ENCODE peak calls at places on chromosome 12, in six cellular contexts. One of them, this sample, is unnamed.
A peak's percentile ranks its signal among the peaks of the same experiment; 100 is the strongest.

GRCh38 chr12:49662998-49663843 is 39.9 kb downstream of the PRPF40B start:
- DNase-seq in aorta: peak; percentile 89
- DNase-seq in testis: peak; percentile 51
- DNase-seq in SJCRH30: peak; percentile 92
- DNase-seq in vagina: no peak
- DNase-seq in breast epithelium: no peak
- DNase-seq in this sample: peak; percentile 75

GRCh38 chr12:117329756-117330155 is 31.7 kb downstream of the NOS1 start:
- DNase-seq in SJCRH30: no peak
- DNase-seq in aorta: no peak
- DNase-seq in vagina: no peak
- DNase-seq in breast epithelium: no peak
- DNase-seq in testis: no peak
- DNase-seq in this sample: no peak

GRCh38 chr12:7832059-7832696 is 40.5 kb downstream of the SLC2A14 start:
- DNase-seq in breast epithelium: no peak
- DNase-seq in testis: peak; percentile 47
- DNase-seq in vagina: no peak
- DNase-seq in SJCRH30: peak; percentile 67
- DNase-seq in aorta: no peak
- DNase-seq in this sample: no peak

GRCh38 chr12:122406701-122407154 is 15.7 kb downstream of the CLIP1 start:
- DNase-seq in breast epithelium: no peak
- DNase-seq in aorta: no peak
- DNase-seq in testis: no peak
- DNase-seq in SJCRH30: no peak
- DNase-seq in vagina: no peak
- DNase-seq in this sample: peak; percentile 11

GRCh38 chr12:66767454-66768002 is 88.7 kb upstream of the GRIP1 start:
- DNase-seq in breast epithelium: no peak
- DNase-seq in vagina: no peak
- DNase-seq in SJCRH30: no peak
- DNase-seq in testis: no peak
- DNase-seq in aorta: no peak
- DNase-seq in this sample: no peak

GRCh38 chr12:70971395-70971794 is 50.9 kb upstream of the PTPRR start:
- DNase-seq in SJCRH30: peak; percentile 37
- DNase-seq in aorta: no peak
- DNase-seq in vagina: no peak
- DNase-seq in testis: no peak
- DNase-seq in breast epithelium: no peak
- DNase-seq in this sample: no peak

GRCh38 chr12:50642035-50642451 is 121.9 kb upstream of the ATF1 start:
- DNase-seq in SJCRH30: peak; percentile 55
- DNase-seq in vagina: no peak
- DNase-seq in aorta: no peak
- DNase-seq in testis: no peak
- DNase-seq in breast epithelium: no peak
- DNase-seq in this sample: no peak

GRCh38 chr12:49334226-49334625 is 2.8 kb downstream of the C1QL4 start:
- DNase-seq in breast epithelium: no peak
- DNase-seq in testis: no peak
- DNase-seq in aorta: no peak
- DNase-seq in SJCRH30: no peak
- DNase-seq in vagina: no peak
- DNase-seq in this sample: no peak

GRCh38 chr12:102195826-102196225 is 1.8 kb downstream of the PMCH start:
- DNase-seq in aorta: no peak
- DNase-seq in breast epithelium: no peak
- DNase-seq in vagina: no peak
- DNase-seq in SJCRH30: no peak
- DNase-seq in testis: no peak
- DNase-seq in this sample: no peak

GRCh38 chr12:1848741-1849140 is 28.4 kb downstream of the LRTM2 start:
- DNase-seq in aorta: no peak
- DNase-seq in testis: no peak
- DNase-seq in breast epithelium: peak; percentile 33
- DNase-seq in vagina: no peak
- DNase-seq in SJCRH30: no peak
- DNase-seq in this sample: no peak

GRCh38 chr12:127327986-127328385 is 939.0 kb upstream of the TMEM132C start:
- DNase-seq in vagina: no peak
- DNase-seq in aorta: no peak
- DNase-seq in breast epithelium: no peak
- DNase-seq in testis: no peak
- DNase-seq in SJCRH30: no peak
- DNase-seq in this sample: no peak

GRCh38 chr12:125065021-125065752 is at the start of gene AACS:
- DNase-seq in vagina: no peak
- DNase-seq in SJCRH30: peak; percentile 81
- DNase-seq in breast epithelium: peak; percentile 76
- DNase-seq in testis: peak; percentile 83
- DNase-seq in aorta: peak; percentile 83
- DNase-seq in this sample: peak; percentile 57

GRCh38 chr12:642633-643477 is 20.4 kb downstream of the NINJ2 start:
- DNase-seq in breast epithelium: no peak
- DNase-seq in SJCRH30: peak; percentile 67
- DNase-seq in aorta: peak; percentile 88
- DNase-seq in vagina: no peak
- DNase-seq in testis: peak; percentile 80
- DNase-seq in this sample: peak; percentile 62

GRCh38 chr12:119692410-119692809 is 24.5 kb downstream of the PRKAB1 start:
- DNase-seq in aorta: no peak
- DNase-seq in SJCRH30: peak; percentile 59
- DNase-seq in breast epithelium: no peak
- DNase-seq in vagina: no peak
- DNase-seq in testis: no peak
- DNase-seq in this sample: no peak

GRCh38 chr12:105995986-105996385 is 142.8 kb downstream of the NUAK1 start:
- DNase-seq in vagina: no peak
- DNase-seq in aorta: no peak
- DNase-seq in breast epithelium: no peak
- DNase-seq in SJCRH30: peak; percentile 87
- DNase-seq in testis: no peak
- DNase-seq in this sample: no peak

GRCh38 chr12:39619316-39619659 is 315 bp downstream of the ABCD2 start:
- DNase-seq in testis: no peak
- DNase-seq in vagina: no peak
- DNase-seq in SJCRH30: no peak
- DNase-seq in aorta: no peak
- DNase-seq in breast epithelium: no peak
- DNase-seq in this sample: no peak

GRCh38 chr12:80269953-80270552 is 170.7 kb downstream of the OTOGL start:
- DNase-seq in breast epithelium: no peak
- DNase-seq in SJCRH30: peak; percentile 73
- DNase-seq in testis: no peak
- DNase-seq in aorta: no peak
- DNase-seq in vagina: no peak
- DNase-seq in this sample: no peak
- H3K27ac ChIP-seq in breast epithelium: no peak overlapping the region
- H3K27ac ChIP-seq in SJCRH30: no peak overlapping the region
- H3K27ac ChIP-seq in testis: no peak overlapping the region
- H3K27ac ChIP-seq in aorta: no peak overlapping the region
- H3K27ac ChIP-seq in vagina: no peak overlapping the region
- H3K27ac ChIP-seq in this sample: no peak overlapping the region

GRCh38 chr12:111035578-111036301 is 115.4 kb upstream of the MYL2 start:
- DNase-seq in SJCRH30: no peak
- DNase-seq in aorta: no peak
- DNase-seq in vagina: no peak
- DNase-seq in breast epithelium: no peak
- DNase-seq in testis: no peak
- DNase-seq in this sample: no peak

GRCh38 chr12:111034911-111035577 is 114.7 kb upstream of the MYL2 start:
- DNase-seq in testis: no peak
- DNase-seq in breast epithelium: no peak
- DNase-seq in aorta: no peak
- DNase-seq in vagina: no peak
- DNase-seq in SJCRH30: no peak
- DNase-seq in this sample: no peak

GRCh38 chr12:111038075-111038474 is 117.7 kb upstream of the MYL2 start:
- DNase-seq in breast epithelium: no peak
- DNase-seq in testis: no peak
- DNase-seq in aorta: no peak
- DNase-seq in vagina: no peak
- DNase-seq in SJCRH30: no peak
- DNase-seq in this sample: no peak

GRCh38 chr12:111038941-111039340 is 118.6 kb upstream of the MYL2 start:
- DNase-seq in SJCRH30: no peak
- DNase-seq in breast epithelium: no peak
- DNase-seq in vagina: no peak
- DNase-seq in aorta: no peak
- DNase-seq in testis: no peak
- DNase-seq in this sample: no peak

DNA sequence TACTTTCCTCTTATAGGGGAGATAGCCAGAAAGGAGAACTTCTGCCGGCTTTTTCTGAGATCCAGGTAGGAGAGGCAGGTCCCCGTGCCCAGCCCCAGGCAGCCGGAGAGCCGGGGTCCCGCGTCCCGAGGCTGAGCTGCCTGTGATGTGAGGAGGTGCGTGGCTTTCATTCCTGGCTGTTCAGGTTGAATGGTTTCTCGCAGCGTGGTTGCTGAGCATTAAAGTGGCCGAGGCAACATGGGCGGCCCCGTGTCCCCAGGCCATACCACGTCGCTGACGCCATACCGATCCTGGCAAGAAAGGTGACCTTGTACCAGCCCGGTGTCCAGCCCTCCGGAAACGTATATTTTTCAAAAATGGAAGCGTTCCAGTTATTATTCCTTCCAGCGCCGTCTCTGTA is 116.7 kb upstream of the MYL2 start:
- DNase-seq in vagina: no peak
- DNase-seq in SJCRH30: no peak
- DNase-seq in breast epithelium: peak; percentile 73
- DNase-seq in testis: no peak
- DNase-seq in aorta: no peak
- DNase-seq in this sample: no peak
- H3K27ac ChIP-seq in vagina: no peak overlapping the region
- H3K27ac ChIP-seq in SJCRH30: no peak overlapping the region
- H3K27ac ChIP-seq in breast epithelium: no peak overlapping the region
- H3K27ac ChIP-seq in testis: no peak overlapping the region
- H3K27ac ChIP-seq in aorta: no peak overlapping the region
- H3K27ac ChIP-seq in this sample: no peak overlapping the region

GRCh38 chr12:97131220-97131981 is 224.3 kb downstream of the NEDD1 start:
- DNase-seq in aorta: no peak
- DNase-seq in SJCRH30: no peak
- DNase-seq in testis: no peak
- DNase-seq in breast epithelium: no peak
- DNase-seq in vagina: no peak
- DNase-seq in this sample: no peak

GRCh38 chr12:97134495-97134894 is 227.4 kb downstream of the NEDD1 start:
- DNase-seq in testis: no peak
- DNase-seq in breast epithelium: no peak
- DNase-seq in vagina: no peak
- DNase-seq in aorta: no peak
- DNase-seq in SJCRH30: no peak
- DNase-seq in this sample: no peak

GRCh38 chr12:97127061-97127460 is 220.0 kb downstream of the NEDD1 start:
- DNase-seq in aorta: no peak
- DNase-seq in breast epithelium: no peak
- DNase-seq in vagina: no peak
- DNase-seq in testis: no peak
- DNase-seq in SJCRH30: no peak
- DNase-seq in this sample: no peak

GRCh38 chr12:97132270-97132669 is 225.2 kb downstream of the NEDD1 start:
- DNase-seq in aorta: no peak
- DNase-seq in breast epithelium: no peak
- DNase-seq in SJCRH30: no peak
- DNase-seq in vagina: no peak
- DNase-seq in testis: no peak
- DNase-seq in this sample: no peak
- H3K27ac ChIP-seq in aorta: no peak overlapping the region
- H3K27ac ChIP-seq in breast epithelium: no peak overlapping the region
- H3K27ac ChIP-seq in SJCRH30: no peak overlapping the region
- H3K27ac ChIP-seq in vagina: no peak overlapping the region
- H3K27ac ChIP-seq in testis: no peak overlapping the region
- H3K27ac ChIP-seq in this sample: no peak overlapping the region

GRCh38 chr12:93050026-93050747 is 121.1 kb upstream of the EEA1 start:
- DNase-seq in SJCRH30: peak; percentile 44
- DNase-seq in testis: no peak
- DNase-seq in vagina: no peak
- DNase-seq in breast epithelium: no peak
- DNase-seq in aorta: no peak
- DNase-seq in this sample: no peak

GRCh38 chr12:93058280-93058679 is 129.2 kb upstream of the EEA1 start:
- DNase-seq in aorta: no peak
- DNase-seq in testis: no peak
- DNase-seq in breast epithelium: no peak
- DNase-seq in SJCRH30: no peak
- DNase-seq in vagina: no peak
- DNase-seq in this sample: no peak

GRCh38 chr12:93050748-93051081 is 121.6 kb upstream of the EEA1 start:
- DNase-seq in aorta: no peak
- DNase-seq in vagina: no peak
- DNase-seq in breast epithelium: no peak
- DNase-seq in SJCRH30: no peak
- DNase-seq in testis: no peak
- DNase-seq in this sample: no peak

GRCh38 chr12:93059288-93059687 is 130.2 kb upstream of the EEA1 start:
- DNase-seq in vagina: no peak
- DNase-seq in aorta: no peak
- DNase-seq in SJCRH30: no peak
- DNase-seq in testis: no peak
- DNase-seq in breast epithelium: no peak
- DNase-seq in this sample: no peak

GRCh38 chr12:93054021-93054420 is 124.9 kb upstream of the EEA1 start:
- DNase-seq in breast epithelium: no peak
- DNase-seq in SJCRH30: no peak
- DNase-seq in aorta: no peak
- DNase-seq in vagina: no peak
- DNase-seq in testis: no peak
- DNase-seq in this sample: no peak
- H3K27ac ChIP-seq in breast epithelium: no peak overlapping the region
- H3K27ac ChIP-seq in SJCRH30: no peak overlapping the region
- H3K27ac ChIP-seq in aorta: no peak overlapping the region
- H3K27ac ChIP-seq in vagina: no peak overlapping the region
- H3K27ac ChIP-seq in testis: no peak overlapping the region
- H3K27ac ChIP-seq in this sample: no peak overlapping the region

GRCh38 chr12:57239587-57240068 is 10.1 kb downstream of the SHMT2 start:
- DNase-seq in SJCRH30: no peak
- DNase-seq in vagina: no peak
- DNase-seq in testis: no peak
- DNase-seq in breast epithelium: no peak
- DNase-seq in aorta: no peak
- DNase-seq in this sample: no peak
- H3K27ac ChIP-seq in SJCRH30: peak overlapping the region; percentile 71
- H3K27ac ChIP-seq in vagina: peak overlapping the region; percentile 12
- H3K27ac ChIP-seq in testis: no peak overlapping the region
- H3K27ac ChIP-seq in breast epithelium: no peak overlapping the region
- H3K27ac ChIP-seq in aorta: no peak overlapping the region
- H3K27ac ChIP-seq in this sample: no peak overlapping the region

GRCh38 chr12:52050116-52050770 is 999 bp upstream of the NR4A1 start:
- DNase-seq in vagina: no peak
- DNase-seq in breast epithelium: no peak
- DNase-seq in SJCRH30: no peak
- DNase-seq in testis: no peak
- DNase-seq in aorta: no peak
- DNase-seq in this sample: peak; percentile 88
- H3K27ac ChIP-seq in vagina: peak overlapping the region; percentile 99
- H3K27ac ChIP-seq in breast epithelium: peak overlapping the region; percentile 99
- H3K27ac ChIP-seq in SJCRH30: peak overlapping the region; percentile 63
- H3K27ac ChIP-seq in testis: peak overlapping the region; percentile 94
- H3K27ac ChIP-seq in aorta: peak overlapping the region; percentile 97
- H3K27ac ChIP-seq in this sample: peak overlapping the region; percentile 98